ENCODE peak calls at places on chromosomes 6 and 20, in six cellular contexts. One of them, this sample, is unnamed.

GRCh38 chr6:11245406-11245990 is 13.0 kb upstream of the NEDD9 start:
- DNase-seq in ascending aorta: no peak
- DNase-seq in GM12864: no peak
- DNase-seq in mammary epithelial cell: no peak
- DNase-seq in foreskin fibroblast: no peak
- DNase-seq in upper lobe of right lung: no peak
- DNase-seq in this sample: no peak

GRCh38 chr6:111604259-111605099 is 1.2 kb downstream of the TRAF3IP2 start:
- DNase-seq in foreskin fibroblast: peak
- DNase-seq in GM12864: no peak
- DNase-seq in mammary epithelial cell: peak
- DNase-seq in upper lobe of right lung: no peak
- DNase-seq in ascending aorta: peak
- DNase-seq in this sample: no peak

GRCh38 chr6:135604035-135604865 is 106.7 kb upstream of the AHI1 start:
- DNase-seq in ascending aorta: no peak
- DNase-seq in foreskin fibroblast: no peak
- DNase-seq in GM12864: no peak
- DNase-seq in upper lobe of right lung: no peak
- DNase-seq in mammary epithelial cell: no peak
- DNase-seq in this sample: no peak

GRCh38 chr20:10961651-10962288 is 288.0 kb upstream of the JAG1 start:
- DNase-seq in GM12864: no peak
- DNase-seq in upper lobe of right lung: no peak
- DNase-seq in ascending aorta: no peak
- DNase-seq in mammary epithelial cell: no peak
- DNase-seq in foreskin fibroblast: no peak
- DNase-seq in this sample: no peak

GRCh38 chr6:57421503-57421902 is 104.1 kb downstream of the PRIM2 start:
- DNase-seq in upper lobe of right lung: no peak
- DNase-seq in foreskin fibroblast: no peak
- DNase-seq in mammary epithelial cell: no peak
- DNase-seq in ascending aorta: no peak
- DNase-seq in GM12864: no peak
- DNase-seq in this sample: no peak

GRCh38 chr20:517221-517620 is 26.4 kb downstream of the CSNK2A1 start:
- DNase-seq in ascending aorta: no peak
- DNase-seq in foreskin fibroblast: no peak
- DNase-seq in upper lobe of right lung: no peak
- DNase-seq in mammary epithelial cell: no peak
- DNase-seq in GM12864: no peak
- DNase-seq in this sample: no peak

GRCh38 chr6:79868098-79868722 is 79.1 kb downstream of the ELOVL4 start:
- DNase-seq in foreskin fibroblast: peak
- DNase-seq in ascending aorta: no peak
- DNase-seq in GM12864: peak
- DNase-seq in mammary epithelial cell: peak
- DNase-seq in upper lobe of right lung: no peak
- DNase-seq in this sample: peak

GRCh38 chr6:1281746-1282145 is 30.2 kb upstream of the FOXQ1 start:
- DNase-seq in foreskin fibroblast: no peak
- DNase-seq in upper lobe of right lung: no peak
- DNase-seq in GM12864: no peak
- DNase-seq in mammary epithelial cell: no peak
- DNase-seq in ascending aorta: no peak
- DNase-seq in this sample: no peak

GRCh38 chr6:57158658-57159057 is 13.5 kb upstream of the BAG2 start:
- DNase-seq in mammary epithelial cell: peak
- DNase-seq in GM12864: no peak
- DNase-seq in foreskin fibroblast: peak
- DNase-seq in ascending aorta: no peak
- DNase-seq in upper lobe of right lung: no peak
- DNase-seq in this sample: no peak

GRCh38 chr20:1489328-1489727 is 1.9 kb downstream of the SIRPB2 start:
- DNase-seq in ascending aorta: no peak
- DNase-seq in mammary epithelial cell: no peak
- DNase-seq in upper lobe of right lung: no peak
- DNase-seq in foreskin fibroblast: no peak
- DNase-seq in GM12864: no peak
- DNase-seq in this sample: no peak

GRCh38 chr6:75935473-75935793 is 137.0 kb downstream of the IMPG1 start:
- DNase-seq in ascending aorta: no peak
- DNase-seq in GM12864: no peak
- DNase-seq in foreskin fibroblast: no peak
- DNase-seq in upper lobe of right lung: no peak
- DNase-seq in mammary epithelial cell: no peak
- DNase-seq in this sample: no peak
- H3K4me3 ChIP-seq in ascending aorta: peak
- H3K4me3 ChIP-seq in GM12864: no peak
- H3K4me3 ChIP-seq in foreskin fibroblast: peak
- H3K4me3 ChIP-seq in upper lobe of right lung: peak
- H3K4me3 ChIP-seq in mammary epithelial cell: peak
- H3K4me3 ChIP-seq in this sample: peak

DNA sequence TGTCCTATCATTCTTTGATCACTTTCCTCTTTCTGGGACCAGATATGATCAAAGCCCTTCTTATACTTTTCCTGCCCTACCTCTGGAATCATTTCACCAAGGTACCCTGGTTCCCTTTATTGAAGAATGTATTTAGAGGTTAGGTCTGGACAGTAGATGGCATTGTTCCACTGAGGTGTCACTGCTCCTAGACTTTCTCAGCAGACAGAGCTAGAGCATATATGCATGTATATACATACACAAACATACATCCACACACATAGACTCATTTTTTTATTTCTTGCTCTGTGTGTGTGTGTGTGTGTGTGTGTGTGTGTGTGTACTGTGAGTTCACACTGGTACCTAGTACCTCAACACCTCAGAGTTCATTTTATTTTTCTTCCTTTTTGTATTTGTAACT is 40.9 kb downstream of the PTPRA start:
- DNase-seq in GM12864: no peak
- DNase-seq in foreskin fibroblast: no peak
- DNase-seq in upper lobe of right lung: no peak
- DNase-seq in ascending aorta: no peak
- DNase-seq in mammary epithelial cell: peak
- DNase-seq in this sample: peak
- TF ChIP-seq CTCF in GM12864: peak
- TF ChIP-seq CTCF in foreskin fibroblast: no peak
- TF ChIP-seq CTCF in upper lobe of right lung: no peak
- TF ChIP-seq CTCF in ascending aorta: no peak
- TF ChIP-seq CTCF in mammary epithelial cell: peak
- TF ChIP-seq CTCF in this sample: no peak

DNA sequence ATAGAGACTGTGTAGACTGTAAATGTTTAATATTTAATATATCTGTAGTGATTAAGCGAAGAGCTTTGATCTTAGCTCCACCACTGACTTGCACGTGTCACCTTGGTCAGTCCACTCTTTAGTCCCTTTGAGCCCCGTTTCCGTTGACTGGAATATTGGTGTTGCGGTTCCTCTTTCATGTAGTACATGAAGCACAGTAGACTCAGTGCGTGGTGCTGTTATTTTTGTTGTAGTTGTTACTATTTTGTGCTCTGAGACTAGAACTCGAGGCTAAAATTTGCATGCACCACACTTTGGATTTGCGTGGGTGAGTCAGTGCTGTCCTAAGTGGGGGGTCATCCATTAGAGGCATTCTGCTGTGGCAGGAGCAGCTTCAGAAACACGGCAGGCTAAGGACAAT is 291.4 kb downstream of the QKI start:
- DNase-seq in foreskin fibroblast: no peak
- DNase-seq in ascending aorta: no peak
- DNase-seq in mammary epithelial cell: no peak
- DNase-seq in GM12864: peak
- DNase-seq in upper lobe of right lung: no peak
- DNase-seq in this sample: no peak
- H3K4me3 ChIP-seq in foreskin fibroblast: no peak
- H3K4me3 ChIP-seq in ascending aorta: no peak
- H3K4me3 ChIP-seq in mammary epithelial cell: no peak
- H3K4me3 ChIP-seq in GM12864: no peak
- H3K4me3 ChIP-seq in upper lobe of right lung: no peak
- H3K4me3 ChIP-seq in this sample: no peak

GRCh38 chr20:48788486-48789072 is 39.2 kb downstream of the PREX1 start:
- DNase-seq in GM12864: peak
- DNase-seq in foreskin fibroblast: no peak
- DNase-seq in upper lobe of right lung: no peak
- DNase-seq in ascending aorta: no peak
- DNase-seq in mammary epithelial cell: no peak
- DNase-seq in this sample: no peak

GRCh38 chr20:48789185-48789668 is 38.6 kb downstream of the PREX1 start:
- DNase-seq in foreskin fibroblast: no peak
- DNase-seq in GM12864: no peak
- DNase-seq in upper lobe of right lung: no peak
- DNase-seq in ascending aorta: no peak
- DNase-seq in mammary epithelial cell: no peak
- DNase-seq in this sample: no peak

GRCh38 chr20:48789781-48790544 is 37.8 kb downstream of the PREX1 start:
- DNase-seq in upper lobe of right lung: no peak
- DNase-seq in ascending aorta: no peak
- DNase-seq in GM12864: no peak
- DNase-seq in mammary epithelial cell: no peak
- DNase-seq in foreskin fibroblast: no peak
- DNase-seq in this sample: no peak

GRCh38 chr20:48791666-48792071 is 36.1 kb downstream of the PREX1 start:
- DNase-seq in mammary epithelial cell: no peak
- DNase-seq in ascending aorta: no peak
- DNase-seq in foreskin fibroblast: peak
- DNase-seq in upper lobe of right lung: peak
- DNase-seq in GM12864: no peak
- DNase-seq in this sample: peak

GRCh38 chr20:48791014-48791413 is 36.8 kb downstream of the PREX1 start:
- DNase-seq in mammary epithelial cell: no peak
- DNase-seq in GM12864: no peak
- DNase-seq in foreskin fibroblast: no peak
- DNase-seq in ascending aorta: no peak
- DNase-seq in upper lobe of right lung: no peak
- DNase-seq in this sample: no peak
- TF ChIP-seq CTCF in mammary epithelial cell: no peak
- TF ChIP-seq CTCF in GM12864: peak
- TF ChIP-seq CTCF in foreskin fibroblast: no peak
- TF ChIP-seq CTCF in ascending aorta: no peak
- TF ChIP-seq CTCF in upper lobe of right lung: no peak
- TF ChIP-seq CTCF in this sample: no peak

This sample was measured in astrocyte of the cerebellum.